ENCODE peak calls at places on chromosomes 4 and X, in seven cellular contexts. P is KBM-7; N is HL-60; A is COR-L47; Y is AG20443; Q is stimulated activated CD8-positive, alpha-beta memory T cell treated with anti-CD3 and anti-CD28 coated beads, Interleukin-4, amount 100 ng/mL, for 4 hours; I is stimulated activated CD4-positive, alpha-beta T cell treated with anti-CD3 and anti-CD28 coated beads, Interleukin-1b, Interleukin-23, amount 100 ng/mL, for 1 hour. W is an unnamed sample.

GRCh38 chr4:60039908-60040307 is 1160.2 kb upstream of the ADGRL3 start:
- DNase-seq in Y (no peak), I (no peak), A (no peak), N (no peak), P (no peak), Q (no peak), W (no peak)

GRCh38 chrX:112731793-112732192 is 52.1 kb upstream of the LHFPL1 start:
- DNase-seq in A (no peak), Y (no peak), P (no peak), I (no peak), N (no peak), Q (no peak), W (no peak)

GRCh38 chr4:173852775-173853174 is 322.7 kb upstream of the HAND2 start:
- DNase-seq in Y (no peak), A (no peak), P (no peak), N (no peak), I (no peak), Q (no peak), W (no peak)

GRCh38 chrX:7586126-7586525 is 256.8 kb upstream of the VCX start:
- DNase-seq in I (no peak), Q (no peak), N (peak), P (peak), Y (peak), A (peak), W (no peak)

GRCh38 chr4:155377281-155377680 is 516 bp upstream of the MAP9 start:
- DNase-seq in N (no peak), P (no peak), Q (no peak), A (peak), Y (no peak), I (no peak), W (no peak)

GRCh38 chrX:29138003-29138402 is 550.8 kb downstream of the IL1RAPL1 start:
- DNase-seq in Q (no peak), Y (no peak), I (no peak), N (no peak), A (no peak), P (no peak), W (no peak)

GRCh38 chr4:156521631-156522030 is 450.0 kb downstream of the PDGFC start:
- DNase-seq in A (no peak), Y (no peak), N (no peak), P (no peak), Q (no peak), I (no peak), W (no peak)

GRCh38 chr4:40672528-40673522 is 43.2 kb upstream of the RBM47 start:
- DNase-seq in N (peak), A (no peak), P (peak), I (no peak), Q (no peak), Y (peak), W (peak)

GRCh38 chr4:11470709-11471441 is 42.2 kb upstream of the HS3ST1 start:
- DNase-seq in Q (no peak), Y (no peak), A (no peak), N (no peak), P (no peak), I (no peak), W (no peak)